ENCODE peak calls at places on chromosomes 13 and 19, in nine cellular contexts. One of them, this sample, is unnamed.

GRCh38 chr19:1308718-1309117 is 23.0 kb downstream of the EFNA2 start:
- DNase-seq in GM19239: no peak
- DNase-seq in GM13977: no peak
- DNase-seq in hippocampal formation: no peak
- DNase-seq in ureter: no peak
- DNase-seq in left cardiac atrium: no peak
- DNase-seq in T-helper 2 cell: no peak
- DNase-seq in activated CD4-positive, CD25-positive, alpha-beta regulatory T cell treated with anti-CD3 and anti-CD28 coated beads, Interleukin-2, amount 50 U/mL, for 72 hours: no peak
- DNase-seq in substantia nigra: no peak
- DNase-seq in this sample: no peak

GRCh38 chr13:34721631-34722144 is 220.4 kb upstream of the NBEA start:
- DNase-seq in GM13977: no peak
- DNase-seq in left cardiac atrium: no peak
- DNase-seq in substantia nigra: no peak
- DNase-seq in ureter: no peak
- DNase-seq in GM19239: no peak
- DNase-seq in hippocampal formation: no peak
- DNase-seq in activated CD4-positive, CD25-positive, alpha-beta regulatory T cell treated with anti-CD3 and anti-CD28 coated beads, Interleukin-2, amount 50 U/mL, for 72 hours: no peak
- DNase-seq in T-helper 2 cell: no peak
- DNase-seq in this sample: no peak

GRCh38 chr13:98475521-98475920 is 101.4 kb downstream of the STK24 start:
- DNase-seq in activated CD4-positive, CD25-positive, alpha-beta regulatory T cell treated with anti-CD3 and anti-CD28 coated beads, Interleukin-2, amount 50 U/mL, for 72 hours: no peak
- DNase-seq in substantia nigra: no peak
- DNase-seq in ureter: no peak
- DNase-seq in hippocampal formation: no peak
- DNase-seq in left cardiac atrium: no peak
- DNase-seq in GM19239: no peak
- DNase-seq in T-helper 2 cell: no peak
- DNase-seq in GM13977: no peak
- DNase-seq in this sample: no peak

GRCh38 chr13:110015253-110015652 is 228.9 kb upstream of the IRS2 start:
- DNase-seq in GM13977: no peak
- DNase-seq in substantia nigra: no peak
- DNase-seq in left cardiac atrium: no peak
- DNase-seq in GM19239: no peak
- DNase-seq in ureter: peak
- DNase-seq in T-helper 2 cell: no peak
- DNase-seq in activated CD4-positive, CD25-positive, alpha-beta regulatory T cell treated with anti-CD3 and anti-CD28 coated beads, Interleukin-2, amount 50 U/mL, for 72 hours: no peak
- DNase-seq in hippocampal formation: no peak
- DNase-seq in this sample: no peak

GRCh38 chr13:40116008-40116407 is 460.5 kb downstream of the COG6 start:
- DNase-seq in ureter: peak
- DNase-seq in activated CD4-positive, CD25-positive, alpha-beta regulatory T cell treated with anti-CD3 and anti-CD28 coated beads, Interleukin-2, amount 50 U/mL, for 72 hours: peak
- DNase-seq in left cardiac atrium: peak
- DNase-seq in hippocampal formation: no peak
- DNase-seq in T-helper 2 cell: no peak
- DNase-seq in GM13977: peak
- DNase-seq in GM19239: peak
- DNase-seq in substantia nigra: no peak
- DNase-seq in this sample: no peak

GRCh38 chr13:113493315-113493951 is 2.9 kb upstream of the DCUN1D2 start:
- DNase-seq in left cardiac atrium: no peak
- DNase-seq in T-helper 2 cell: no peak
- DNase-seq in GM19239: no peak
- DNase-seq in substantia nigra: no peak
- DNase-seq in hippocampal formation: no peak
- DNase-seq in GM13977: peak
- DNase-seq in activated CD4-positive, CD25-positive, alpha-beta regulatory T cell treated with anti-CD3 and anti-CD28 coated beads, Interleukin-2, amount 50 U/mL, for 72 hours: no peak
- DNase-seq in ureter: no peak
- DNase-seq in this sample: no peak

GRCh38 chr19:2408247-2408646 is 19.1 kb downstream of the TIMM13 start:
- DNase-seq in left cardiac atrium: no peak
- DNase-seq in GM19239: no peak
- DNase-seq in GM13977: no peak
- DNase-seq in hippocampal formation: no peak
- DNase-seq in substantia nigra: no peak
- DNase-seq in ureter: no peak
- DNase-seq in T-helper 2 cell: no peak
- DNase-seq in activated CD4-positive, CD25-positive, alpha-beta regulatory T cell treated with anti-CD3 and anti-CD28 coated beads, Interleukin-2, amount 50 U/mL, for 72 hours: no peak
- DNase-seq in this sample: no peak

GRCh38 chr19:46454244-46454643 is 17.1 kb downstream of the PNMA8A start:
- DNase-seq in ureter: no peak
- DNase-seq in GM13977: no peak
- DNase-seq in left cardiac atrium: no peak
- DNase-seq in substantia nigra: no peak
- DNase-seq in GM19239: no peak
- DNase-seq in activated CD4-positive, CD25-positive, alpha-beta regulatory T cell treated with anti-CD3 and anti-CD28 coated beads, Interleukin-2, amount 50 U/mL, for 72 hours: no peak
- DNase-seq in hippocampal formation: no peak
- DNase-seq in T-helper 2 cell: no peak
- DNase-seq in this sample: no peak

GRCh38 chr13:95418946-95419345 is 117.7 kb upstream of the ABCC4 start:
- DNase-seq in left cardiac atrium: no peak
- DNase-seq in GM13977: no peak
- DNase-seq in activated CD4-positive, CD25-positive, alpha-beta regulatory T cell treated with anti-CD3 and anti-CD28 coated beads, Interleukin-2, amount 50 U/mL, for 72 hours: no peak
- DNase-seq in GM19239: no peak
- DNase-seq in hippocampal formation: no peak
- DNase-seq in substantia nigra: no peak
- DNase-seq in ureter: no peak
- DNase-seq in T-helper 2 cell: no peak
- DNase-seq in this sample: no peak

GRCh38 chr13:113178070-113178895 is 19.8 kb downstream of the PROZ start:
- DNase-seq in left cardiac atrium: no peak
- DNase-seq in GM13977: no peak
- DNase-seq in activated CD4-positive, CD25-positive, alpha-beta regulatory T cell treated with anti-CD3 and anti-CD28 coated beads, Interleukin-2, amount 50 U/mL, for 72 hours: no peak
- DNase-seq in hippocampal formation: no peak
- DNase-seq in ureter: no peak
- DNase-seq in substantia nigra: no peak
- DNase-seq in T-helper 2 cell: no peak
- DNase-seq in GM19239: no peak
- DNase-seq in this sample: no peak

GRCh38 chr19:38492147-38492813 is 58.8 kb downstream of the RYR1 start:
- DNase-seq in substantia nigra: no peak
- DNase-seq in T-helper 2 cell: no peak
- DNase-seq in GM13977: no peak
- DNase-seq in GM19239: no peak
- DNase-seq in hippocampal formation: no peak
- DNase-seq in activated CD4-positive, CD25-positive, alpha-beta regulatory T cell treated with anti-CD3 and anti-CD28 coated beads, Interleukin-2, amount 50 U/mL, for 72 hours: no peak
- DNase-seq in left cardiac atrium: no peak
- DNase-seq in ureter: no peak
- DNase-seq in this sample: no peak

GRCh38 chr19:22144394-22144793 is 52.4 kb downstream of the ZNF676 start:
- DNase-seq in left cardiac atrium: no peak
- DNase-seq in GM13977: no peak
- DNase-seq in T-helper 2 cell: no peak
- DNase-seq in activated CD4-positive, CD25-positive, alpha-beta regulatory T cell treated with anti-CD3 and anti-CD28 coated beads, Interleukin-2, amount 50 U/mL, for 72 hours: no peak
- DNase-seq in hippocampal formation: no peak
- DNase-seq in ureter: no peak
- DNase-seq in GM19239: no peak
- DNase-seq in substantia nigra: no peak
- DNase-seq in this sample: no peak